ENCODE peak calls at places on chromosomes 12 and 14, in nine cellular contexts. N is SK-N-DZ; S is EH; Z is hippocampal formation; J is NCI-H82; B is activated naive CD4-positive, alpha-beta T cell; O is activated naive CD8-positive, alpha-beta T cell treated with anti-CD3 and anti-CD28 coated beads, Interleukin-2, amount 50 U/mL, for 24 hours; Y is stimulated activated CD4-positive, alpha-beta T cell treated with anti-CD3 and anti-CD28 coated beads, TNF-alpha, amount 100 ng/mL, for 24 hours; H is activated T-helper 1 cell treated with anti-CD3 and anti-CD28 coated beads, Interleukin-12 subunit alpha, Interleukin-12 subunit beta, Interleukin-2, Interleukin-4 antibody, amounts not matched to agents 30 ng/mL and 10 ng/mL and 1 ng/mL, durations not matched to agents 14 hours and 24 hours and 36 hours. R is an unnamed sample.

GRCh38 chr12:118297284-118297683 is 75.4 kb downstream of the TAOK3 start:
- DNase-seq in N (no peak), S (no peak), Z (no peak), J (no peak), B (no peak), O (no peak), Y (no peak), H (no peak), R (no peak)

GRCh38 chr12:106690569-106690968 is 83.9 kb upstream of the RIC8B start:
- DNase-seq in N (no peak), S (no peak), Z (no peak), J (no peak), B (no peak), O (no peak), Y (no peak), H (no peak), R (no peak)

GRCh38 chr12:25708661-25709060 is 155.6 kb upstream of the LMNTD1 start:
- DNase-seq in N (no peak), S (peak), Z (no peak), J (no peak), B (no peak), O (no peak), Y (no peak), H (no peak), R (no peak)

GRCh38 chr14:61927521-61927920 is 165.3 kb downstream of the SNAPC1 start:
- DNase-seq in N (no peak), S (peak), Z (no peak), J (no peak), B (no peak), O (no peak), Y (no peak), H (no peak), R (no peak)

GRCh38 chr12:116060765-116061164 is 216.7 kb downstream of the MED13L start:
- DNase-seq in N (no peak), S (peak), Z (no peak), J (no peak), B (no peak), O (no peak), Y (no peak), H (peak), R (no peak)

GRCh38 chr14:90398315-90398811 is 1.5 kb downstream of the CALM1 start:
- DNase-seq in N (peak), S (peak), Z (peak), J (peak), B (peak), O (peak), Y (peak), H (peak), R (peak)

GRCh38 chr12:32151081-32151480 is 44.4 kb downstream of the BICD1 start:
- DNase-seq in N (peak), S (no peak), Z (no peak), J (peak), B (no peak), O (no peak), Y (no peak), H (no peak), R (no peak)

GRCh38 chr12:39975374-39975918 is 130.4 kb downstream of the SLC2A13 start:
- DNase-seq in N (no peak), S (no peak), Z (no peak), J (no peak), B (no peak), O (no peak), Y (no peak), H (no peak), R (no peak)

GRCh38 chr12:103877934-103878510 is 37.0 kb upstream of the NT5DC3 start:
- DNase-seq in N (peak), S (peak), Z (peak), J (peak), B (no peak), O (peak), Y (peak), H (peak), R (no peak)

GRCh38 chr12:124423683-124424515 is 129.0 kb downstream of the RFLNA start:
- DNase-seq in N (no peak), S (no peak), Z (no peak), J (no peak), B (no peak), O (no peak), Y (no peak), H (no peak), R (peak)

GRCh38 chr14:95156153-95156764 is 1.1 kb downstream of the DICER1 start:
- DNase-seq in N (peak), S (peak), Z (no peak), J (peak), B (no peak), O (no peak), Y (no peak), H (no peak), R (no peak)

GRCh38 chr12:75550401-75550851 is 39.0 kb upstream of the KRR1 start:
- DNase-seq in N (no peak), S (peak), Z (no peak), J (no peak), B (no peak), O (no peak), Y (no peak), H (no peak), R (peak)

GRCh38 chr12:90652280-90652679 is 302.7 kb downstream of the CCER1 start:
- DNase-seq in N (no peak), S (no peak), Z (no peak), J (peak), B (no peak), O (no peak), Y (no peak), H (no peak), R (no peak)

GRCh38 chr14:58298477-58298879 is at the start of gene ARID4A:
- DNase-seq in N (no peak), S (no peak), Z (no peak), J (no peak), B (peak), O (peak), Y (peak), H (peak), R (peak)

GRCh38 chr14:52877628-52878027 is 73.2 kb downstream of the FERMT2 start:
- DNase-seq in N (no peak), S (peak), Z (no peak), J (no peak), B (no peak), O (no peak), Y (no peak), H (no peak), R (no peak)

GRCh38 chr12:132291402-132292175 is 37.8 kb downstream of the GALNT9 start:
- DNase-seq in N (no peak), S (no peak), Z (no peak), J (no peak), B (no peak), O (no peak), Y (no peak), H (no peak), R (peak)

GRCh38 chr12:58405363-58405762 is 464.0 kb downstream of the ATP23 start:
- DNase-seq in N (no peak), S (no peak), Z (no peak), J (no peak), B (no peak), O (no peak), Y (no peak), H (no peak), R (no peak)